ENCODE peak calls at places on chromosomes 6 and 20, in eight cellular contexts. Q, O, W, V, Y, G, C and P are unnamed samples.

GRCh38 chr6:99613398-99613704 is 6.7 kb downstream of the PRDM13 start:
- DNase-seq in W (no peak), C (no peak), Y (peak), V (no peak), Q (no peak), G (no peak), O (no peak), P (no peak)

GRCh38 chr6:155162682-155163081 is 101.1 kb upstream of the CLDN20 start:
- DNase-seq in V (no peak), Q (no peak), Y (no peak), O (no peak), G (no peak), C (no peak), W (peak), P (no peak)

GRCh38 chr6:5315883-5316282 is 54.6 kb downstream of the FARS2 start:
- DNase-seq in G (no peak), Q (peak), W (no peak), O (no peak), V (no peak), C (no peak), Y (no peak), P (no peak)

GRCh38 chr6:45924763-45925342 is 90.8 kb downstream of the CLIC5 start:
- DNase-seq in G (no peak), C (no peak), Q (no peak), V (no peak), Y (peak), O (no peak), W (no peak), P (peak)

GRCh38 chr6:36335465-36336209 is 1.1 kb downstream of the BNIP5 start:
- DNase-seq in W (no peak), O (no peak), V (no peak), C (no peak), G (no peak), Y (no peak), Q (no peak), P (peak)

GRCh38 chr6:85494551-85495337 is 44.9 kb downstream of the NT5E start:
- DNase-seq in Q (no peak), Y (peak), O (no peak), G (no peak), V (no peak), W (peak), C (no peak), P (peak)

GRCh38 chr6:97572943-97573342 is 289.9 kb upstream of the MMS22L start:
- DNase-seq in C (no peak), V (no peak), G (no peak), Q (no peak), W (no peak), O (no peak), Y (no peak), P (peak)

GRCh38 chr20:25077610-25078169 is 4.3 kb downstream of the VSX1 start:
- DNase-seq in Q (peak), W (peak), V (peak), O (no peak), G (no peak), Y (no peak), C (no peak), P (no peak)

GRCh38 chr6:89818977-89819335 is 638 bp downstream of the MDN1 start:
- DNase-seq in O (no peak), Y (peak), G (no peak), C (no peak), V (no peak), Q (peak), W (peak), P (peak)

GRCh38 chr20:5148581-5148980 is 21.8 kb downstream of the CDS2 start:
- DNase-seq in Q (no peak), C (no peak), V (no peak), G (no peak), W (no peak), O (no peak), Y (no peak), P (no peak)

GRCh38 chr6:161058746-161059145 is 67.2 kb downstream of the MAP3K4 start:
- DNase-seq in G (no peak), C (no peak), Q (no peak), V (no peak), Y (no peak), O (no peak), W (no peak), P (no peak)

GRCh38 chr6:37793067-37793466 is 26.5 kb upstream of the ZFAND3 start:
- DNase-seq in Q (no peak), C (no peak), G (no peak), Y (peak), W (no peak), O (no peak), V (no peak), P (no peak)

GRCh38 chr6:158653577-158654354 is 3.9 kb downstream of the SYTL3 start:
- DNase-seq in Q (no peak), V (peak), Y (no peak), W (no peak), C (peak), G (no peak), O (no peak), P (no peak)

GRCh38 chr6:20302168-20302567 is 89.9 kb upstream of the MBOAT1 start:
- DNase-seq in G (no peak), O (no peak), Y (peak), V (no peak), Q (no peak), W (no peak), C (no peak), P (no peak)

GRCh38 chr6:137044366-137045220 is at the start of gene IL20RA:
- DNase-seq in O (no peak), G (no peak), V (no peak), W (peak), Y (no peak), C (no peak), Q (peak), P (peak)

GRCh38 chr6:51569594-51569993 is 517.8 kb downstream of the PKHD1 start:
- DNase-seq in W (no peak), Y (no peak), V (no peak), C (no peak), Q (no peak), G (no peak), O (no peak), P (no peak)

GRCh38 chr6:101080597-101080996 is 199.5 kb upstream of the ASCC3 start:
- DNase-seq in C (no peak), Y (no peak), W (peak), V (no peak), O (no peak), G (peak), Q (no peak), P (peak)